ENCODE peak calls at places on chromosomes 4 and X, in four cellular contexts. I, J, V and E are unnamed samples.
A peak's percentile ranks its signal among the peaks of the same experiment; 100 is the strongest.

GRCh38 chr4:187059031-187059430 is 335.4 kb upstream of the FAT1 start:
- DNase-seq in I (no peak), J (no peak), V (no peak), E (no peak)

GRCh38 chr4:143700420-143701352 is at the start of gene FREM3:
- DNase-seq in I (no peak), J (no peak), V (peak; percentile 55), E (no peak)

GRCh38 chr4:98658287-98659105 is at the start of gene TSPAN5:
- DNase-seq in I (peak; percentile 81), J (peak; percentile 81), V (peak; percentile 95), E (peak; percentile 79)

GRCh38 chr4:62881210-62881609 is 1528.0 kb downstream of the TECRL start:
- DNase-seq in I (peak; percentile 38), J (no peak), V (no peak), E (peak; percentile 63)

GRCh38 chr4:96630839-96631238 is 790.9 kb downstream of the PDHA2 start:
- DNase-seq in I (no peak), J (no peak), V (no peak), E (no peak)

GRCh38 chrX:8748855-8749254 is 16.9 kb upstream of the ANOS1 start:
- DNase-seq in I (peak; percentile 22), J (peak; percentile 46), V (peak; percentile 43), E (peak; percentile 65)

GRCh38 chr4:138961687-138962086 is 53.9 kb upstream of the NOCT start:
- DNase-seq in I (no peak), J (no peak), V (no peak), E (no peak)

GRCh38 chr4:110622841-110623709 is at the start of gene PITX2:
- DNase-seq in I (peak; percentile 83), J (peak; percentile 98), V (peak; percentile 98), E (no peak)

GRCh38 chrX:24424948-24425347 is 40.1 kb upstream of the PDK3 start:
- DNase-seq in I (peak; percentile 35), J (no peak), V (no peak), E (no peak)

GRCh38 chr4:87853108-87853507 is 20.3 kb downstream of the MEPE start:
- DNase-seq in I (peak; percentile 41), J (peak; percentile 52), V (peak; percentile 49), E (peak; percentile 67)

GRCh38 chr4:146211440-146211839 is 2.9 kb upstream of the REELD1 start:
- DNase-seq in I (no peak), J (no peak), V (no peak), E (no peak)

GRCh38 chr4:145195167-145195952 is 15.0 kb upstream of the OTUD4 start:
- DNase-seq in I (no peak), J (no peak), V (no peak), E (peak; percentile 82)

GRCh38 chr4:112926826-112927225 is 122.6 kb upstream of the ANK2 start:
- DNase-seq in I (no peak), J (no peak), V (no peak), E (no peak)

GRCh38 chr4:6222761-6223292 is 22.5 kb upstream of the JAKMIP1 start:
- DNase-seq in I (peak; percentile 1), J (peak; percentile 6), V (peak; percentile 60), E (peak; percentile 2)

GRCh38 chr4:56512166-56512565 is 6.6 kb downstream of the ARL9 start:
- DNase-seq in I (peak; percentile 23), J (peak; percentile 7), V (no peak), E (no peak)

GRCh38 chr4:116397291-116397690 is 688.1 kb downstream of the TRAM1L1 start:
- DNase-seq in I (no peak), J (no peak), V (no peak), E (no peak)

GRCh38 chr4:106264331-106264728 is 51.7 kb downstream of the TBCK start:
- DNase-seq in I (peak; percentile 7), J (peak; percentile 20), V (no peak), E (no peak)

GRCh38 chr4:169142390-169142789 is 128.4 kb downstream of the SH3RF1 start:
- DNase-seq in I (peak; percentile 36), J (no peak), V (no peak), E (no peak)

GRCh38 chr4:158121203-158121586 is 51.6 kb downstream of the GASK1B start:
- DNase-seq in I (peak; percentile 99), J (peak; percentile 97), V (no peak), E (no peak)

GRCh38 chr4:56655209-56655626 is 25.9 kb downstream of the HOPX start:
- DNase-seq in I (peak; percentile 40), J (peak; percentile 59), V (peak; percentile 57), E (peak; percentile 14)

GRCh38 chrX:105267167-105267566 is 46.7 kb upstream of the TEX13A start:
- DNase-seq in I (no peak), J (no peak), V (no peak), E (no peak)

GRCh38 chrX:47854474-47854873 is 17.8 kb downstream of the ZNF81 start:
- DNase-seq in I (no peak), J (peak; percentile 12), V (peak; percentile 45), E (peak; percentile 30)

GRCh38 chrX:13026877-13027652 is 17.4 kb downstream of the FAM9C start:
- DNase-seq in I (no peak), J (no peak), V (no peak), E (no peak)

GRCh38 chr4:6900956-6901355 is 8.7 kb upstream of the TBC1D14 start:
- DNase-seq in I (no peak), J (no peak), V (no peak), E (no peak)

GRCh38 chrX:69503835-69504625 is at the start of gene NALF2:
- DNase-seq in I (peak; percentile 18), J (peak; percentile 35), V (peak; percentile 90), E (peak; percentile 50)

GRCh38 chr4:42416017-42416416 is 18.7 kb downstream of the SHISA3 start:
- DNase-seq in I (no peak), J (no peak), V (peak; percentile 38), E (no peak)

DNA sequence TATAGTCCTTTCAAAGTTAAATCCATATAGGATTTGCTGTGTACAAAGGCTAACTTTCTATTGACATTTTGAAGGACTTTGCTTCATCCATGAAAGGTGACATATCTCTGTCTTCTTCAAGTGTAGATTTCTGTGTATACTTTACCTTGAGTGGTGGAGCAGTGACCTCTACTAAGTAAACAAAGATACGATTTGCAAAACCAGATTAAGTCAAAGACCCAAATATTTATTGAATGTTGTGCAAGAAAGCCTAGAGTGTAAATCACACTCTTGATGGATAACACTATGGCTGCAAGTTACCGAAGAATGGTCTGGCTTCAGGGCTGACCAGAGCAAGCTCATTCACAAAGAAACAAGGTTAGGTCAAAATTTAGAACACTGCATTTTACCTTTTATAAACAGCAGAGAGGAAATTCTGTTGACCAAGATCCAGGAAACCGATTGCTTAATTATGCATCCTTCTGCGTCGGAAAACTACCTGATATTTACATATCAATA is 5.4 kb upstream of the FGG start:
- DNase-seq in I (no peak), J (no peak), V (no peak), E (no peak)
- H3K9ac ChIP-seq in I (no peak overlapping the region), J (no peak overlapping the region), V (no peak overlapping the region), E (no peak overlapping the region)

GRCh38 chr4:16897991-16898827 is at the start of gene LDB2:
- DNase-seq in I (peak; percentile 92), J (peak; percentile 96), V (peak; percentile 84), E (no peak)

GRCh38 chr4:16900325-16900724 is 1.9 kb upstream of the LDB2 start:
- DNase-seq in I (no peak), J (no peak), V (no peak), E (no peak)

GRCh38 chr4:16894406-16894805 is 4.0 kb downstream of the LDB2 start:
- DNase-seq in I (peak; percentile 76), J (peak; percentile 51), V (no peak), E (no peak)

GRCh38 chr4:16896871-16897270 is 1.6 kb downstream of the LDB2 start:
- DNase-seq in I (peak; percentile 79), J (peak; percentile 84), V (no peak), E (no peak)

GRCh38 chr4:16897351-16897750 is 1.1 kb downstream of the LDB2 start:
- DNase-seq in I (peak; percentile 32), J (peak; percentile 43), V (peak; percentile 21), E (no peak)
- H3K9ac ChIP-seq in I (peak overlapping the region; percentile 27), J (peak overlapping the region; percentile 92), V (peak overlapping the region; percentile 23), E (no peak overlapping the region)

GRCh38 chr4:120443111-120443510 is 376.5 kb upstream of the MAD2L1 start:
- DNase-seq in I (no peak), J (no peak), V (no peak), E (no peak)

GRCh38 chr4:120452006-120452405 is 385.4 kb upstream of the MAD2L1 start:
- DNase-seq in I (no peak), J (no peak), V (no peak), E (no peak)

GRCh38 chr4:120440730-120441129 is 374.1 kb upstream of the MAD2L1 start:
- DNase-seq in I (no peak), J (no peak), V (no peak), E (no peak)

DNA sequence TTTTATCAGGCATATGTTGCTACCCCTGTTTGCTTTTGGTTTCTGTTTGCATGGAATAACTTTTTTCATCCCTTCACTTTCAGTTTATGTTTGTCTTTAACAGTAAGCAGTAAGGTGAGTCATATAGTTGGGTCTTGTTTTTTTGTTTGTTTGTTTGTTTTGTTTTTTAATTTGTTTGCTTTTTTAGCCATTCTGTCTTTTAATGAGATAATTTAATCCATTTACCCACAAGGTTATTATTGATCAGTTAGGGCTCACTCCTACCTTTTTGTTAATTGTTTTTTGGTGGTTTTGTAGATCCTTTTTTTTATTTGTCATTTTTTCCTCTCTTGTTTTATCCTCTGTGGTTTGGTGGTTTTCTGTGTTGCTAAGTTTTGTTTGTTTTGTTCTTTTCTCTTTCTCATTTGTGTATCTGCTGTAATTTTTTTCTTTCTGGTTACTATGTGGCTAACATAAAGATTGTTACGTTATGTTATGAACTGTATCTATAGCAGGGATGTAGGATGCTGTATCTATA is 379.5 kb upstream of the MAD2L1 start:
- DNase-seq in I (no peak), J (peak; percentile 33), V (no peak), E (no peak)
- H3K9ac ChIP-seq in I (no peak overlapping the region), J (no peak overlapping the region), V (no peak overlapping the region), E (no peak overlapping the region)

DNA sequence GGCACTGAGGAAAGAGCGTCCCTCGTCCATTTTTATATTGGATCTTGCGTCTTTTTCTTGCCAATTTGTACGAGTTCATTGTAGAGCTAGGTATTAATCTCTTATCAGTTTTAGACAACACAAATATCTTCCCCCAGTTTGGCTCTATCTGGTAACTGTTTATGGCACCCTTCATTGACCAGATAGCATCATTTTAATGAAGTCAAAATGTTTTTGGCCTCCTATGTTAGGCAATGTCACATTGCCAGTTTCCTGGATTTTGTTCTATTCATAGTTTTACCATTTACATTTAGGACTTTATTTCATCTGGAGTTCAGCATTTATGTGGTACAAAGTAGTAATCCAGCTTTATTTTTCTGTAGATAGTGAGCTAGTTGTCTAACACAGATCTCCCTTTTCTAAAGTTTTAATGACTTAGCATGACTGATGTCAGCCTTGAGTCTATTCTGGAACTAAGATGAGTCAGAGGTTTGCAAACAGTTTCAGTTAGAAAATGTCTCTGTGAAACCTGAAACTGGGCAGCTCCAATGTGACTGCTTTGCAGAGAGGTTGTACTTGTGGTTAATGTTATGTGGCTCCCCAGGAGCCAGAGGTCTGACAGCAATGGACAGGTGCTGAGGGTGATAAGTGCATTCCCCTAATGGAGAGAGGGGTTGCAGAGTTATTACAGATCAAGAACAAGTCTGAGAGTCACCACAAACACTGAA is 5.3 kb upstream of the STBD1 start:
- DNase-seq in I (peak; percentile 91), J (peak; percentile 88), V (no peak), E (peak; percentile 88)
- H3K9ac ChIP-seq in I (no peak overlapping the region), J (peak overlapping the region; percentile 31), V (no peak overlapping the region), E (no peak overlapping the region)